ENCODE peak calls at places on chromosomes 4 and X, in eight cellular contexts. E, J, N, Q, K, M, Z and D are unnamed samples.

GRCh38 chrX:1336331-1337143 is at the start of gene IL3RA:
- DNase-seq in E (peak), J (no peak), N (no peak), Q (no peak), K (no peak), M (peak), Z (no peak), D (no peak)

GRCh38 chr4:39942507-39942906 is 35.2 kb downstream of the PDS5A start:
- DNase-seq in E (no peak), J (no peak), N (no peak), Q (no peak), K (no peak), M (no peak), Z (no peak), D (no peak)

GRCh38 chrX:83508526-83509245 is 596 bp downstream of the POU3F4 start:
- DNase-seq in E (no peak), J (no peak), N (no peak), Q (peak), K (no peak), M (no peak), Z (no peak), D (no peak)

GRCh38 chr4:154854362-154854761 is 73.3 kb downstream of the RBM46 start:
- DNase-seq in E (no peak), J (no peak), N (no peak), Q (no peak), K (no peak), M (no peak), Z (peak), D (no peak)

GRCh38 chr4:38563703-38564490 is 100.1 kb upstream of the KLF3 start:
- DNase-seq in E (no peak), J (no peak), N (no peak), Q (peak), K (no peak), M (no peak), Z (no peak), D (no peak)

GRCh38 chr4:83029688-83030087 is 5.3 kb upstream of the COPS4 start:
- DNase-seq in E (no peak), J (no peak), N (no peak), Q (no peak), K (no peak), M (no peak), Z (no peak), D (no peak)

GRCh38 chr4:80077639-80078038 is 4.6 kb upstream of the ANTXR2 start:
- DNase-seq in E (no peak), J (no peak), N (no peak), Q (peak), K (no peak), M (no peak), Z (peak), D (no peak)

GRCh38 chr4:87100093-87100634 is 120.3 kb downstream of the KLHL8 start:
- DNase-seq in E (no peak), J (no peak), N (no peak), Q (no peak), K (no peak), M (no peak), Z (no peak), D (no peak)

GRCh38 chr4:140344111-140344510 is 29.3 kb upstream of the SCOC start:
- DNase-seq in E (no peak), J (no peak), N (no peak), Q (peak), K (no peak), M (no peak), Z (no peak), D (no peak)

GRCh38 chr4:8085491-8086479 is 72.8 kb downstream of the ABLIM2 start:
- DNase-seq in E (no peak), J (no peak), N (no peak), Q (no peak), K (no peak), M (no peak), Z (no peak), D (no peak)

GRCh38 chrX:129040124-129040523 is 483.2 kb downstream of the SMARCA1 start:
- DNase-seq in E (no peak), J (no peak), N (no peak), Q (no peak), K (no peak), M (no peak), Z (no peak), D (no peak)

GRCh38 chr4:121758896-121759568 is 5.9 kb downstream of the SMIM43 start:
- DNase-seq in E (no peak), J (no peak), N (no peak), Q (no peak), K (no peak), M (no peak), Z (no peak), D (no peak)

GRCh38 chr4:26141916-26142638 is 178.7 kb upstream of the RBPJ start:
- DNase-seq in E (no peak), J (peak), N (no peak), Q (peak), K (no peak), M (peak), Z (no peak), D (peak)

GRCh38 chr4:34935739-34936138 is 1308.6 kb downstream of the ARAP2 start:
- DNase-seq in E (no peak), J (no peak), N (no peak), Q (no peak), K (no peak), M (no peak), Z (no peak), D (no peak)